ENCODE peak calls at places on chromosomes 6 and 20, in nine cellular contexts. Q is HT1080; S is WTC11; D is mesothelial cell of epicardium; K is activated naive CD4-positive, alpha-beta T cell; Y is activated CD8-positive, alpha-beta memory T cell treated with anti-CD3 and anti-CD28 coated beads, Interleukin-2, amount 50 U/mL, for 4 hours; G is HTR-8/SVneo; V is K562; T is fibroblast of the conjunctiva. N is an unnamed sample.

GRCh38 chr20:44089987-44090674 is 96.9 kb downstream of the JPH2 start:
- DNase-seq in Q (peak; percentile 51), S (no peak), D (no peak), K (no peak), Y (no peak), G (peak; percentile 74), V (peak; percentile 43), T (peak; percentile 33), N (peak; percentile 85)

GRCh38 chr6:158861686-158862381 is 42.7 kb upstream of the EZR start:
- DNase-seq in Q (no peak), S (no peak), D (no peak), K (no peak), Y (no peak), G (no peak), V (no peak), T (no peak), N (no peak)

GRCh38 chr6:24721461-24722215 is 2.7 kb upstream of the C6orf62 start:
- DNase-seq in Q (no peak), S (no peak), D (no peak), K (peak; percentile 94), Y (no peak), G (peak; percentile 70), V (no peak), T (no peak), N (peak; percentile 73)

GRCh38 chr6:79034865-79035264 is 43.2 kb downstream of the PHIP start:
- DNase-seq in Q (peak; percentile 1), S (no peak), D (no peak), K (no peak), Y (no peak), G (no peak), V (no peak), T (no peak), N (no peak)

GRCh38 chr20:43915209-43916072 is 789 bp downstream of the TOX2 start:
- DNase-seq in Q (peak; percentile 29), S (peak; percentile 63), D (no peak), K (no peak), Y (peak; percentile 47), G (no peak), V (no peak), T (no peak), N (peak; percentile 65)

GRCh38 chr6:166972101-166972500 is 15.8 kb upstream of the RNASET2 start:
- DNase-seq in Q (no peak), S (no peak), D (no peak), K (no peak), Y (no peak), G (no peak), V (no peak), T (no peak), N (no peak)

GRCh38 chr6:33088931-33089640 is 13.3 kb downstream of the HLA-DPB1 start:
- DNase-seq in Q (peak; percentile 27), S (no peak), D (no peak), K (no peak), Y (no peak), G (no peak), V (no peak), T (no peak), N (no peak)

GRCh38 chr20:49323622-49324238 is 45.9 kb upstream of the ZNFX1 start:
- DNase-seq in Q (peak; percentile 88), S (no peak), D (no peak), K (no peak), Y (no peak), G (peak; percentile 91), V (peak; percentile 36), T (peak; percentile 39), N (peak; percentile 76)

GRCh38 chr20:33262658-33263065 is 20.4 kb upstream of the BPIFB1 start:
- DNase-seq in Q (peak; percentile 47), S (peak; percentile 63), D (no peak), K (no peak), Y (no peak), G (peak; percentile 50), V (peak; percentile 20), T (peak; percentile 23), N (peak; percentile 30)